ENCODE peak calls at places on chromosomes 16 and 17, in eight cellular contexts. L is tibial nerve, X is left ventricle myocardium inferior, Y is aorta, B is ovary, O is mammary epithelial cell, F is GM23248, J is neural progenitor cell. U is an unnamed sample.

GRCh38 chr16:30535777-30536190 is 1.1 kb upstream of the ZNF747 start:
- DNase-seq in L (peak; percentile 52), X (peak; percentile 70), Y (peak; percentile 85), B (peak; percentile 73), O (peak; percentile 62), F (peak; percentile 86), J (peak; percentile 82), U (peak; percentile 59)

GRCh38 chr17:62562656-62563055 is 64.8 kb upstream of the MRC2 start:
- DNase-seq in L (no peak), X (no peak), Y (no peak), B (no peak), O (peak; percentile 54), F (peak; percentile 59), J (no peak), U (no peak)

GRCh38 chr16:15653227-15653626 is 3.2 kb downstream of the NDE1 start:
- DNase-seq in L (no peak), X (peak; percentile 24), Y (no peak), B (no peak), O (peak; percentile 80), F (peak; percentile 93), J (no peak), U (no peak)

GRCh38 chr16:57648125-57648524 is 19.7 kb downstream of the ADGRG1 start:
- DNase-seq in L (no peak), X (no peak), Y (no peak), B (no peak), O (no peak), F (no peak), J (no peak), U (no peak)

GRCh38 chr17:28481081-28481571 is 7.7 kb downstream of the SLC13A2 start:
- DNase-seq in L (no peak), X (no peak), Y (no peak), B (no peak), O (no peak), F (no peak), J (no peak), U (no peak)

GRCh38 chr16:67447508-67448076 is 16.7 kb downstream of the HSD11B2 start:
- DNase-seq in L (no peak), X (peak; percentile 60), Y (no peak), B (peak; percentile 77), O (no peak), F (peak; percentile 40), J (no peak), U (no peak)

GRCh38 chr17:31388770-31389672 is 2.5 kb upstream of the RAB11FIP4 start:
- DNase-seq in L (no peak), X (no peak), Y (no peak), B (no peak), O (no peak), F (peak; percentile 43), J (peak; percentile 70), U (peak; percentile 24)

GRCh38 chr16:54050281-54051210 is 236.0 kb downstream of the IRX3 start:
- DNase-seq in L (no peak), X (no peak), Y (no peak), B (no peak), O (no peak), F (no peak), J (peak; percentile 39), U (no peak)

GRCh38 chr16:48409839-48410610 is 24.8 kb upstream of the SIAH1 start:
- DNase-seq in L (no peak), X (no peak), Y (no peak), B (peak; percentile 34), O (peak; percentile 72), F (peak; percentile 94), J (no peak), U (no peak)

GRCh38 chr17:39738568-39738901 is 797 bp downstream of the GRB7 start:
- DNase-seq in L (no peak), X (no peak), Y (no peak), B (no peak), O (peak; percentile 82), F (no peak), J (peak; percentile 58), U (no peak)

GRCh38 chr16:50309156-50309526 is 42.8 kb downstream of the ADCY7 start:
- DNase-seq in L (no peak), X (no peak), Y (no peak), B (no peak), O (no peak), F (no peak), J (no peak), U (no peak)

GRCh38 chr16:54813778-54814177 is 116.9 kb upstream of the IRX5 start:
- DNase-seq in L (no peak), X (no peak), Y (no peak), B (no peak), O (no peak), F (no peak), J (no peak), U (no peak)

GRCh38 chr17:29582767-29583166 is 6.7 kb downstream of the GIT1 start:
- DNase-seq in L (no peak), X (no peak), Y (no peak), B (no peak), O (no peak), F (no peak), J (no peak), U (peak; percentile 65)

GRCh38 chr17:49646391-49647255 is 31.3 kb downstream of the SPOP start:
- DNase-seq in L (no peak), X (no peak), Y (peak; percentile 71), B (no peak), O (peak; percentile 85), F (peak; percentile 84), J (no peak), U (no peak)
- H3K27ac ChIP-seq in L (no peak overlapping the region), X (peak overlapping the region; percentile 81), Y (peak overlapping the region; percentile 100), B (peak overlapping the region; percentile 8), O (peak overlapping the region; percentile 62), F (peak overlapping the region; percentile 81), J (no peak overlapping the region), U (no peak overlapping the region)

GRCh38 chr17:81968396-81968745 is 7.4 kb upstream of the NOTUM start:
- DNase-seq in L (no peak), X (no peak), Y (no peak), B (no peak), O (no peak), F (no peak), J (no peak), U (no peak)

GRCh38 chr17:81966343-81967243 is 5.6 kb upstream of the NOTUM start:
- DNase-seq in L (no peak), X (peak; percentile 78), Y (no peak), B (peak; percentile 87), O (no peak), F (no peak), J (peak; percentile 80), U (no peak)

GRCh38 chr17:81968850-81969812 is 8.1 kb upstream of the NOTUM start:
- DNase-seq in L (no peak), X (no peak), Y (no peak), B (no peak), O (no peak), F (no peak), J (no peak), U (no peak)

GRCh38 chr17:81967244-81967532 is 6.2 kb upstream of the NOTUM start:
- DNase-seq in L (no peak), X (no peak), Y (no peak), B (no peak), O (no peak), F (no peak), J (no peak), U (no peak)

DNA sequence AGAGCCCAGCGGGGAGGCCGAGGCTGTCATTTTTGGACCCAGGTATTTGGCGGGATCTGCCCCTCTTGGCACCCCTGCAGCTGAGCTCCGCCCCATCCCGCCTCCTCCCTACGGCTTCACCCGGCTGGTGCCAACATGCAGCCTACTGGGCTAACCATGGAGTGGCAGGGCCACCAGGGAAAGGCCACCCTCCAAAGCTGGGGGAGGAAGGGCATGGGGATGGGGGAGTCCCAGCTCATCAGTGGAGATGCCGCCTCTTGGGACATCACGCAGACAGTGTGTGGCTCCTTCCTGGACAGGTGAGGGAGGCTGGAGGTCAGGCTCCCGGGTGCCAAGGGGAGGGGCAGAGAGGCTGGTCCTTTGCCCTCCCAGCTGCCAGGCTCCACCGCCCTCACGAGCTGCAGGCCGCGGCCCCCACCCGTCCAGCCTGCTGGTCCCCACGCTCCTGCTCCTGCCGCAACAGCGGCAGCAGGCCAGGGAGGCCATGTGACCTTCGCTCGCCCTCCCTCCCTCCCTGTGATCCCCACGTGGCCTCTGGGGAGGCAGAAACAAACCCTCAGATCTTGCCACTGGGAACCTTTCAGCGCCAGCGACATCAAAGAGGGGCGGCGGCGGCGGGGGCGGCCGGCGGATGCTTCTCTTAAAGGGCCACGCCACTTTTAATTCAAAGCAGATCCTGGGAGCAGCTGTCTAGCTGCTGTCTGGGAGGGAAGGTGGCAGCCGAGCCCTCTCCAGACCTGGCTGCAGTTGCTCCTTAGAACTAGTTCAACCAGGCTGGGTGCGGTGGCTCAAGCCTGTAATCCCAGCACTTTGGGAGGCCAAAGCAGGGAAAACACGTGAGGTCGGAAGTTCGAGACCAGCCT is 6.8 kb upstream of the NOTUM start:
- DNase-seq in L (peak; percentile 37), X (peak; percentile 83), Y (peak; percentile 87), B (peak; percentile 80), O (no peak), F (peak; percentile 77), J (peak; percentile 94), U (peak; percentile 58)
- H3K27ac ChIP-seq in L (no peak overlapping the region), X (no peak overlapping the region), Y (no peak overlapping the region), B (no peak overlapping the region), O (no peak overlapping the region), F (no peak overlapping the region), J (no peak overlapping the region), U (peak overlapping the region; percentile 68)

DNA sequence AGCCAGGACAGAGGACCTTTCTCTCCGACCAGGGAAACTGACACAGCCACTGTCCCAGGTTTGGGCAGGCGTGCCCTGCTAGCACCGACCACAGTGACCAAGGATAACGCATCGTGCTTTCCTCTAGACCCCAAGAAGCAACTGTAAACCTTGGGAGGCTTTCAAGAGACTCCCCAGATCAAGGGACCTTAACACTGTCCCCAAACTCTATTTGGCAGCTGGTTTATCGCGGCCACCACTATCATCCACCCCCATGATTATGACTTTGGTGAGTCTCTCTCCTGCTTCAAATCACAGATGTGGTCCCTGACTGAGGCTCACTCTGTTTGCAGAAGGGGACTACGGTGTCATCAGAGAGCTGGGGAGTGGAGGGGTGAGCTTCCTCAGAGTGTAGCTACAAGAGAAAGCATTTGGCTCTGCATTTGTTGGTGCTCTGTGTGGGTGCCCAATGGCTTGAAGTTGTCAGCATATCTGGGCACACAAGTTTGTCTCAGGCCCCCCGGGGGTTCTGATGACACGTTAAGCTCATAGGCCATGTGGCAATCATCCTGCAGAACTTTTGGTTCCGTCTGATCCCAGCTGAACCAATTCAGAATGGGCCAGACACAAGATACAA is 408.0 kb downstream of the SLC39A11 start:
- DNase-seq in L (no peak), X (no peak), Y (no peak), B (no peak), O (no peak), F (no peak), J (no peak), U (no peak)
- H3K27ac ChIP-seq in L (no peak overlapping the region), X (no peak overlapping the region), Y (no peak overlapping the region), B (no peak overlapping the region), O (peak overlapping the region; percentile 58), F (peak overlapping the region; percentile 55), J (no peak overlapping the region), U (no peak overlapping the region)

DNA sequence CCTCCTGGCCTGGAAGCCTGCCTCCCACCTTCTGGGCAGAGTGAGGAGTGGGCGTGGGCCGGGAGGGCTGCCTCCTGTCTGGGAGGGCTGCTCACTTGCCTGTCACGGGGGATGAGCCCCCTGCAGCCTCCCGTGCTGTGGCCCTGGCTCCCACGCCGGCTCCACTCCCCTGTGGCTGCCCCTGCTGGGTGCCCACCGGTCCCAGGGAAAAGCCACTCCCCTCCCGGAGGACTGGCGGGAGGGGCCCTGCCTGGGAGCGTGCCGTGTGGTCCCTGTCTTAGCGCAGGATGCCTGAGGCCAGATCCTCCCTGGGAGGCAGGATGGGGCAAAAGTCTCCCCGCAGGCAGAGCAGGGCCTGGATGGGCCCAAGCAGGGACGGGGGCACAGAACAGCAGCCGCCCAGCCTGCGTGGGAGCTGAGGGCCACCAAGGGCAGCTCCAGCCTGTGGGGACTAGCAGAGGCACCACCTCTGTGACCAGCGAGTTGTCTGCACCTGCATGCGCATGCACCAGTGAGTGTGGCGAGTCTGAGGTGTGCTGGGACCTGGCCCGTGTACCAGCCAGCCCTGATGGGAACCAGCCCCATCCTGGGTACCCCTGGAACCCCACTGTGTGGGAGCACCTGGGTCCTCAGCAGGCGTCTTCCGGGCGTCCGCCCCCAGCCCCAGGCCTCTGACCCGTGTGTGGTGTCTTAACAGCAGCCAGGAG is 339.9 kb downstream of the SEC14L1 start:
- DNase-seq in L (no peak), X (no peak), Y (no peak), B (no peak), O (no peak), F (no peak), J (peak; percentile 45), U (no peak)
- H3K27ac ChIP-seq in L (peak overlapping the region; percentile 3), X (no peak overlapping the region), Y (no peak overlapping the region), B (no peak overlapping the region), O (no peak overlapping the region), F (no peak overlapping the region), J (peak overlapping the region; percentile 73), U (no peak overlapping the region)

U was measured in substantia nigra.